ENCODE peak calls at places on chromosome 15, in seven cellular contexts. G is IMR-90; H is stimulated activated CD8-positive, alpha-beta memory T cell treated with anti-CD3 and anti-CD28 coated beads, Interleukin-15, amount 100 ng/mL, for 24 hours; V is Caco-2; T is H7; Q is CD4-positive, alpha-beta T cell; F is cerebellar nuclear complex. Z is an unnamed sample.
A peak's percentile ranks its signal among the peaks of the same experiment; 100 is the strongest.

GRCh38 chr15:68666120-68666811 is 87.5 kb downstream of the CORO2B start:
- DNase-seq in V (no peak), F (no peak), H (no peak), T (peak; percentile 74), G (no peak), Q (no peak), Z (no peak)

GRCh38 chr15:85607842-85608241 is 186.9 kb downstream of the KLHL25 start:
- DNase-seq in V (no peak), G (peak; percentile 93), Q (no peak), H (no peak), F (no peak), T (no peak), Z (no peak)

GRCh38 chr15:48402778-48403177 is 71.5 kb downstream of the DUT start:
- DNase-seq in F (no peak), V (no peak), G (no peak), H (no peak), Q (no peak), T (no peak), Z (no peak)

GRCh38 chr15:77380033-77380432 is 39.9 kb downstream of the PEAK1 start:
- DNase-seq in V (no peak), Q (no peak), F (no peak), T (no peak), H (no peak), G (no peak), Z (no peak)

GRCh38 chr15:85597155-85597815 is 197.4 kb downstream of the KLHL25 start:
- DNase-seq in V (no peak), H (no peak), G (no peak), F (no peak), T (no peak), Q (peak; percentile 17), Z (no peak)

GRCh38 chr15:67762610-67763368 is 62.5 kb upstream of the SKOR1 start:
- DNase-seq in V (no peak), T (no peak), Q (peak; percentile 28), G (peak; percentile 34), F (no peak), H (no peak), Z (no peak)

GRCh38 chr15:42140383-42141070 is 15.9 kb downstream of the PLA2G4F start:
- DNase-seq in V (no peak), F (no peak), G (no peak), Q (no peak), H (no peak), T (peak; percentile 21), Z (peak; percentile 69)

GRCh38 chr15:92906563-92907081 is 6.5 kb downstream of the CHD2 start:
- DNase-seq in Q (no peak), V (no peak), G (peak; percentile 74), H (no peak), F (no peak), T (no peak), Z (no peak)

GRCh38 chr15:25989327-25989726 is 126.2 kb upstream of the ATP10A start:
- DNase-seq in H (no peak), F (no peak), Q (no peak), G (no peak), V (peak; percentile 17), T (peak; percentile 52), Z (no peak)

Z was measured in osteoblast.